ENCODE peak calls at places on chromosome 17, in four cellular contexts. L, X, W and D are unnamed samples.

GRCh38 chr17:51505450-51505849 is 245.1 kb downstream of the UTP18 start:
- DNase-seq in L (no peak), X (no peak), W (no peak), D (no peak)

GRCh38 chr17:69761011-69761410 is 314.0 kb upstream of the KCNJ16 start:
- DNase-seq in L (no peak), X (no peak), W (no peak), D (no peak)

GRCh38 chr17:28317965-28318758 is 838 bp upstream of the TMEM97 start:
- DNase-seq in L (peak), X (peak), W (no peak), D (no peak)

GRCh38 chr17:68579194-68579900 is 21.8 kb downstream of the FAM20A start:
- DNase-seq in L (no peak), X (no peak), W (no peak), D (no peak)

GRCh38 chr17:57927048-57927723 is 28.0 kb downstream of the CUEDC1 start:
- DNase-seq in L (no peak), X (no peak), W (no peak), D (no peak)

GRCh38 chr17:30952645-30953393 is 18.0 kb upstream of the RNF135 start:
- DNase-seq in L (no peak), X (no peak), W (no peak), D (no peak)

GRCh38 chr17:56896968-56897359 is 16.9 kb downstream of the TRIM25 start:
- DNase-seq in L (no peak), X (no peak), W (no peak), D (no peak)

GRCh38 chr17:63240106-63240505 is 206.0 kb downstream of the CYB561 start:
- DNase-seq in L (no peak), X (no peak), W (no peak), D (no peak)

GRCh38 chr17:77474292-77474988 is 333.7 kb downstream of the SEC14L1 start:
- DNase-seq in L (no peak), X (no peak), W (no peak), D (no peak)

GRCh38 chr17:32174889-32175288 is 32.6 kb downstream of the RHOT1 start:
- DNase-seq in L (no peak), X (no peak), W (no peak), D (no peak)

GRCh38 chr17:42184717-42185496 is at the start of gene HCRT:
- DNase-seq in L (no peak), X (no peak), W (no peak), D (no peak)

GRCh38 chr17:70353408-70354092 is 184.2 kb downstream of the KCNJ2 start:
- DNase-seq in L (no peak), X (no peak), W (no peak), D (no peak)

GRCh38 chr17:12769981-12770380 is 19.3 kb upstream of the ARHGAP44 start:
- DNase-seq in L (no peak), X (no peak), W (no peak), D (no peak)

GRCh38 chr17:59001158-59001814 is 105.4 kb downstream of the TRIM37 start:
- DNase-seq in L (no peak), X (peak), W (peak), D (no peak)

GRCh38 chr17:63481488-63481870 is 4.6 kb downstream of the ACE start:
- DNase-seq in L (no peak), X (no peak), W (no peak), D (no peak)

GRCh38 chr17:77002103-77003045 is 134.2 kb downstream of the MGAT5B start:
- DNase-seq in L (no peak), X (no peak), W (no peak), D (peak)

GRCh38 chr17:40092581-40092980 is 7.8 kb downstream of the NR1D1 start:
- DNase-seq in L (no peak), X (no peak), W (no peak), D (no peak)

GRCh38 chr17:43880420-43880991 is 26.8 kb downstream of the MPP2 start:
- DNase-seq in L (peak), X (peak), W (no peak), D (peak)

GRCh38 chr17:4908301-4908700 is 5.4 kb upstream of the CHRNE start:
- DNase-seq in L (no peak), X (no peak), W (no peak), D (no peak)

GRCh38 chr17:78879679-78880186 is 23.3 kb downstream of the CEP295NL start:
- DNase-seq in L (no peak), X (peak), W (no peak), D (no peak)

GRCh38 chr17:40679523-40679907 is 14.5 kb upstream of the KRT222 start:
- DNase-seq in L (no peak), X (no peak), W (no peak), D (no peak)

GRCh38 chr17:5506307-5506706 is 19.9 kb downstream of the MIS12 start:
- DNase-seq in L (no peak), X (no peak), W (no peak), D (no peak)

GRCh38 chr17:5893741-5894140 is 176.4 kb upstream of the WSCD1 start:
- DNase-seq in L (no peak), X (no peak), W (no peak), D (no peak)

GRCh38 chr17:61305024-61305423 is 94.6 kb upstream of the TBX2 start:
- DNase-seq in L (no peak), X (no peak), W (no peak), D (no peak)

GRCh38 chr17:81020767-81021497 is 14.0 kb upstream of the BAIAP2 start:
- DNase-seq in L (no peak), X (peak), W (no peak), D (no peak)

GRCh38 chr17:65047939-65048338 is 8.6 kb downstream of the GNA13 start:
- DNase-seq in L (no peak), X (no peak), W (no peak), D (no peak)

GRCh38 chr17:75619506-75620431 is 13.5 kb upstream of the SMIM5 start:
- DNase-seq in L (peak), X (peak), W (no peak), D (no peak)

GRCh38 chr17:28613916-28614315 is at the start of gene RSKR:
- DNase-seq in L (no peak), X (no peak), W (no peak), D (no peak)

GRCh38 chr17:17484451-17484899 is 7.7 kb downstream of the MED9 start:
- DNase-seq in L (no peak), X (no peak), W (no peak), D (no peak)

GRCh38 chr17:33730131-33730530 is 437.0 kb upstream of the ASIC2 start:
- DNase-seq in L (no peak), X (no peak), W (no peak), D (no peak)

DNA sequence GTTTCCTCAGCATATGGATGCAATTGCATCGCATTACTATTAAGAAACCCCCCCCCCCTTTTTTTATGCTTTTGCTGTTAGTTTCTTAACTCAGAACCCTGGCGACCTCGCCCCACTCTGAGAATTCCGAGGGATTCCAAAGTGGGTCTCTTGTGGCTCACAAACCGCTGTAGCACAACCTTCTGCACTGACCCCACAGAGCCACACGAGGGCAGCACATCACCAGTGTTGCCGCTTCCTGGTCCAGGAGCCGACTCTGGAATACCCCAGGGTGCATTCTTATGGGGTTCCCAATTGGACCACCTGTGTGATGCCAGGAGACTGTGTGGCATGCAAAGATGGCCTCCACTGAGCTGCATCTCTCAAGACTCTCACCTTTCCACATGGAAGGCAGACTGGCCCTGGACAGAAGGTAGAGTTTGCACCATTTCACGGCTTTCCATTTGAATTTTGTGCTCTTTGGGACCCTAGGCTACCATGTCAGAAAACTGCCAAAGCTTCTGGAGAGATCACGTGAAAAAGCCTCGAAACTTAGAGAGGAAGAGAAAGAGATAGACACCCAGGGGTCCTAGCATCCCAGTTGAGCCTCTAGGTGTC is 432.7 kb upstream of the ASIC2 start:
- DNase-seq in L (peak), X (peak), W (no peak), D (no peak)
- TF ChIP-seq EGR1 in L (no peak), X (no peak), W (no peak), D (no peak)

GRCh38 chr17:48996696-48997102 is 486 bp upstream of the IGF2BP1 start:
- DNase-seq in L (no peak), X (peak), W (no peak), D (no peak)

GRCh38 chr17:48997103-48997826 is at the start of gene IGF2BP1:
- DNase-seq in L (peak), X (no peak), W (no peak), D (no peak)

GRCh38 chr17:48994548-48995331 is 2.4 kb upstream of the IGF2BP1 start:
- DNase-seq in L (no peak), X (no peak), W (no peak), D (no peak)

GRCh38 chr17:48995332-48995870 is 1.8 kb upstream of the IGF2BP1 start:
- DNase-seq in L (peak), X (peak), W (no peak), D (no peak)

GRCh38 chr17:48995871-48996695 is 1.1 kb upstream of the IGF2BP1 start:
- DNase-seq in L (peak), X (peak), W (no peak), D (no peak)
- TF ChIP-seq EZH2 in L (no peak), X (no peak), W (peak), D (no peak)

GRCh38 chr17:8391711-8392110 is 5.9 kb downstream of the RNF222 start:
- DNase-seq in L (no peak), X (no peak), W (no peak), D (no peak)
- TF ChIP-seq EGR1 in L (no peak), X (no peak), W (no peak), D (no peak)

GRCh38 chr17:83119987-83120864 is 40.8 kb downstream of the METRNL start:
- DNase-seq in L (no peak), X (no peak), W (peak), D (no peak)
- TF ChIP-seq EZH2 in L (no peak), X (no peak), W (no peak), D (no peak)

DNA sequence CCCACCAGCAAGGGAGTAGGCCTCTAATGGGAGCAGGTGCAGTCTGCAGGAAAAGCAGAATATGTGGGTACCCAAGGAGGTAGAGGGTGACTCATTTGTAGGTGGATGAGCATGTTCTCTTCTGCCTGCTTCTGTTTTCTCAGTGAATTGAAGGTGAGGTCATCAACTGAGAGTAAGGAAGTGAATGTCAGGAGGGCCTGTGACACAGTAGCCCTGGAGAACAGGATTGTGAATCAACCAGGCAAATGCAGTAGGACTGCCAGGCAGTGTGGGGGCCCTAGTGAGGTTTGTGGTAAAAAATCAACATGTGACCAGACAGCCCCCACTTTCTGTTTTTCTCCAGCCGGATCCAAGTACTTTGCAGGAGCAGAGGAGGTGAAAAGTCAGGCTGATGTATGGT is 150.5 kb upstream of the SOX9 start:
- DNase-seq in L (no peak), X (no peak), W (no peak), D (no peak)
- TF ChIP-seq EGR1 in L (no peak), X (no peak), W (no peak), D (no peak)